ENCODE peak calls at places on chromosome 1, in seven cellular contexts. U is A172, T is endothelial cell, W is adipocyte, G is activated T-cell treated with anti-CD3 and anti-CD28 coated beads for 1 hour, X is NCI-H69, K is ELF-1. E is an unnamed sample.
A peak's percentile ranks its signal among the peaks of the same experiment; 100 is the strongest.

GRCh38 chr1:234607091-234608025 is 2.6 kb downstream of the IRF2BP2 start:
- DNase-seq in U (no peak), T (peak; percentile 31), W (peak; percentile 53), G (no peak), X (peak; percentile 96), K (peak; percentile 67), E (peak; percentile 48)

GRCh38 chr1:231190456-231190855 is 28.6 kb downstream of the TRIM67 start:
- DNase-seq in U (no peak), T (no peak), W (no peak), G (no peak), X (no peak), K (no peak), E (no peak)

GRCh38 chr1:83547903-83548302 is 451.0 kb downstream of the TTLL7 start:
- DNase-seq in U (no peak), T (no peak), W (peak; percentile 34), G (no peak), X (no peak), K (no peak), E (no peak)

GRCh38 chr1:211386931-211387330 is 60.3 kb downstream of the TRAF5 start:
- DNase-seq in U (no peak), T (no peak), W (peak; percentile 69), G (no peak), X (no peak), K (no peak), E (no peak)

GRCh38 chr1:69700770-69701169 is 133.0 kb downstream of the LRRC7 start:
- DNase-seq in U (peak; percentile 1), T (peak; percentile 66), W (peak; percentile 4), G (no peak), X (peak; percentile 17), K (peak; percentile 19), E (no peak)

GRCh38 chr1:221117548-221117951 is 238.3 kb downstream of the HLX start:
- DNase-seq in U (peak; percentile 80), T (no peak), W (peak; percentile 79), G (no peak), X (peak; percentile 86), K (no peak), E (no peak)

GRCh38 chr1:176157995-176158394 is 49.1 kb downstream of the COP1 start:
- DNase-seq in U (peak; percentile 22), T (no peak), W (no peak), G (no peak), X (no peak), K (no peak), E (no peak)

GRCh38 chr1:224235819-224236493 is 52.9 kb downstream of the DEGS1 start:
- DNase-seq in U (no peak), T (no peak), W (no peak), G (no peak), X (no peak), K (peak; percentile 51), E (no peak)

GRCh38 chr1:117312453-117313138 is 54.7 kb upstream of the MAN1A2 start:
- DNase-seq in U (peak; percentile 7), T (no peak), W (peak; percentile 51), G (no peak), X (peak; percentile 24), K (no peak), E (no peak)

GRCh38 chr1:167617100-167617949 is 12.7 kb upstream of the RCSD1 start:
- DNase-seq in U (peak; percentile 60), T (no peak), W (peak; percentile 15), G (no peak), X (no peak), K (peak; percentile 82), E (no peak)

GRCh38 chr1:35223109-35223630 is 30.2 kb upstream of the SFPQ start:
- DNase-seq in U (no peak), T (no peak), W (no peak), G (no peak), X (no peak), K (no peak), E (no peak)